ENCODE peak calls at places on chromosomes 12 and 14, in ten cellular contexts. One of them, this sample, is unnamed.

GRCh38 chr12:65876898-65877721 is 52.8 kb downstream of the HMGA2 start:
- DNase-seq in right cardiac atrium: peak; percentile 21
- DNase-seq in midbrain: no peak
- DNase-seq in neural progenitor cell: peak; percentile 60
- DNase-seq in GM12864: no peak
- DNase-seq in fibroblast of the conjunctiva: peak; percentile 59
- DNase-seq in sigmoid colon: no peak
- DNase-seq in fibroblast of mammary gland: peak; percentile 61
- DNase-seq in amniotic stem cell: no peak
- DNase-seq in central memory CD8-positive, alpha-beta T cell: no peak
- DNase-seq in this sample: peak; percentile 36

GRCh38 chr14:85172290-85172689 is 357.7 kb upstream of the FLRT2 start:
- DNase-seq in right cardiac atrium: no peak
- DNase-seq in midbrain: no peak
- DNase-seq in neural progenitor cell: no peak
- DNase-seq in GM12864: no peak
- DNase-seq in fibroblast of the conjunctiva: no peak
- DNase-seq in sigmoid colon: no peak
- DNase-seq in fibroblast of mammary gland: no peak
- DNase-seq in amniotic stem cell: no peak
- DNase-seq in central memory CD8-positive, alpha-beta T cell: no peak
- DNase-seq in this sample: no peak

GRCh38 chr12:53795927-53796326 is 44.1 kb upstream of the CISTR start:
- DNase-seq in right cardiac atrium: no peak
- DNase-seq in midbrain: peak; percentile 17
- DNase-seq in neural progenitor cell: peak; percentile 8
- DNase-seq in GM12864: no peak
- DNase-seq in fibroblast of the conjunctiva: no peak
- DNase-seq in sigmoid colon: no peak
- DNase-seq in fibroblast of mammary gland: no peak
- DNase-seq in amniotic stem cell: no peak
- DNase-seq in central memory CD8-positive, alpha-beta T cell: no peak
- DNase-seq in this sample: no peak

GRCh38 chr14:75562048-75562447 is 16.4 kb upstream of the FLVCR2 start:
- DNase-seq in right cardiac atrium: no peak
- DNase-seq in midbrain: no peak
- DNase-seq in neural progenitor cell: no peak
- DNase-seq in GM12864: no peak
- DNase-seq in fibroblast of the conjunctiva: no peak
- DNase-seq in sigmoid colon: no peak
- DNase-seq in fibroblast of mammary gland: no peak
- DNase-seq in amniotic stem cell: no peak
- DNase-seq in central memory CD8-positive, alpha-beta T cell: no peak
- DNase-seq in this sample: no peak

GRCh38 chr14:74392616-74393570 is 33.1 kb downstream of the SYNDIG1L start:
- DNase-seq in right cardiac atrium: no peak
- DNase-seq in midbrain: no peak
- DNase-seq in neural progenitor cell: no peak
- DNase-seq in GM12864: no peak
- DNase-seq in fibroblast of the conjunctiva: no peak
- DNase-seq in sigmoid colon: no peak
- DNase-seq in fibroblast of mammary gland: no peak
- DNase-seq in amniotic stem cell: no peak
- DNase-seq in central memory CD8-positive, alpha-beta T cell: no peak
- DNase-seq in this sample: no peak

GRCh38 chr12:121888083-121888477 is 510 bp upstream of the PSMD9 start:
- DNase-seq in right cardiac atrium: no peak
- DNase-seq in midbrain: no peak
- DNase-seq in neural progenitor cell: no peak
- DNase-seq in GM12864: no peak
- DNase-seq in fibroblast of the conjunctiva: no peak
- DNase-seq in sigmoid colon: no peak
- DNase-seq in fibroblast of mammary gland: no peak
- DNase-seq in amniotic stem cell: no peak
- DNase-seq in central memory CD8-positive, alpha-beta T cell: no peak
- DNase-seq in this sample: no peak

GRCh38 chr14:33943081-33943480 is 7.8 kb downstream of the EGLN3 start:
- DNase-seq in right cardiac atrium: no peak
- DNase-seq in midbrain: peak; percentile 69
- DNase-seq in neural progenitor cell: no peak
- DNase-seq in GM12864: no peak
- DNase-seq in fibroblast of the conjunctiva: no peak
- DNase-seq in sigmoid colon: no peak
- DNase-seq in fibroblast of mammary gland: no peak
- DNase-seq in amniotic stem cell: no peak
- DNase-seq in central memory CD8-positive, alpha-beta T cell: no peak
- DNase-seq in this sample: no peak

GRCh38 chr12:126084480-126084879 is 1019.2 kb downstream of the AACS start:
- DNase-seq in right cardiac atrium: no peak
- DNase-seq in midbrain: no peak
- DNase-seq in neural progenitor cell: no peak
- DNase-seq in GM12864: no peak
- DNase-seq in fibroblast of the conjunctiva: no peak
- DNase-seq in sigmoid colon: no peak
- DNase-seq in fibroblast of mammary gland: no peak
- DNase-seq in amniotic stem cell: no peak
- DNase-seq in central memory CD8-positive, alpha-beta T cell: no peak
- DNase-seq in this sample: no peak

GRCh38 chr12:121678721-121679300 is 9.4 kb upstream of the MORN3 start:
- DNase-seq in right cardiac atrium: no peak
- DNase-seq in midbrain: no peak
- DNase-seq in neural progenitor cell: no peak
- DNase-seq in GM12864: no peak
- DNase-seq in fibroblast of the conjunctiva: no peak
- DNase-seq in sigmoid colon: no peak
- DNase-seq in fibroblast of mammary gland: no peak
- DNase-seq in amniotic stem cell: no peak
- DNase-seq in central memory CD8-positive, alpha-beta T cell: no peak
- DNase-seq in this sample: no peak

GRCh38 chr14:55354500-55354899 is 57.1 kb downstream of the ATG14 start:
- DNase-seq in right cardiac atrium: no peak
- DNase-seq in midbrain: peak; percentile 42
- DNase-seq in neural progenitor cell: peak; percentile 78
- DNase-seq in GM12864: no peak
- DNase-seq in fibroblast of the conjunctiva: peak; percentile 30
- DNase-seq in sigmoid colon: peak; percentile 70
- DNase-seq in fibroblast of mammary gland: peak; percentile 59
- DNase-seq in amniotic stem cell: no peak
- DNase-seq in central memory CD8-positive, alpha-beta T cell: peak; percentile 57
- DNase-seq in this sample: peak; percentile 15

GRCh38 chr12:80041071-80041470 is 58.3 kb upstream of the OTOGL start:
- DNase-seq in right cardiac atrium: no peak
- DNase-seq in midbrain: no peak
- DNase-seq in neural progenitor cell: peak; percentile 33
- DNase-seq in GM12864: no peak
- DNase-seq in fibroblast of the conjunctiva: no peak
- DNase-seq in sigmoid colon: no peak
- DNase-seq in fibroblast of mammary gland: no peak
- DNase-seq in amniotic stem cell: no peak
- DNase-seq in central memory CD8-positive, alpha-beta T cell: no peak
- DNase-seq in this sample: no peak

GRCh38 chr12:112419269-112420133 is 754 bp downstream of the PTPN11 start:
- DNase-seq in right cardiac atrium: peak; percentile 81
- DNase-seq in midbrain: no peak
- DNase-seq in neural progenitor cell: peak; percentile 75
- DNase-seq in GM12864: no peak
- DNase-seq in fibroblast of the conjunctiva: peak; percentile 60
- DNase-seq in sigmoid colon: peak; percentile 89
- DNase-seq in fibroblast of mammary gland: peak; percentile 78
- DNase-seq in amniotic stem cell: peak; percentile 72
- DNase-seq in central memory CD8-positive, alpha-beta T cell: no peak
- DNase-seq in this sample: no peak

GRCh38 chr12:115840159-115840558 is 437.3 kb downstream of the MED13L start:
- DNase-seq in right cardiac atrium: no peak
- DNase-seq in midbrain: no peak
- DNase-seq in neural progenitor cell: no peak
- DNase-seq in GM12864: no peak
- DNase-seq in fibroblast of the conjunctiva: no peak
- DNase-seq in sigmoid colon: no peak
- DNase-seq in fibroblast of mammary gland: no peak
- DNase-seq in amniotic stem cell: no peak
- DNase-seq in central memory CD8-positive, alpha-beta T cell: no peak
- DNase-seq in this sample: no peak

GRCh38 chr12:79761341-79761740 is 70.6 kb upstream of the PAWR start:
- DNase-seq in right cardiac atrium: no peak
- DNase-seq in midbrain: no peak
- DNase-seq in neural progenitor cell: no peak
- DNase-seq in GM12864: no peak
- DNase-seq in fibroblast of the conjunctiva: no peak
- DNase-seq in sigmoid colon: no peak
- DNase-seq in fibroblast of mammary gland: no peak
- DNase-seq in amniotic stem cell: no peak
- DNase-seq in central memory CD8-positive, alpha-beta T cell: no peak
- DNase-seq in this sample: no peak